ENCODE peak calls at places on chromosome 17, in four cellular contexts. B is mesenchymal stem cell, Z is IMR-90, D is H1. V is an unnamed sample.

GRCh38 chr17:49467175-49467574 is 27.9 kb upstream of the NGFR start:
- DNase-seq in B (no peak), Z (no peak), D (no peak), V (no peak)

GRCh38 chr17:75738218-75738802 is 17.1 kb downstream of the ITGB4 start:
- DNase-seq in Z (peak), B (no peak), D (no peak), V (no peak)

GRCh38 chr17:13114601-13115024 is 96.8 kb upstream of the ELAC2 start:
- DNase-seq in D (peak), Z (peak), B (peak), V (peak)

GRCh38 chr17:19263621-19264010 is 26.4 kb downstream of the EPN2 start:
- DNase-seq in Z (peak), D (no peak), B (peak), V (no peak)

GRCh38 chr17:10557422-10557821 is 8.0 kb upstream of the MYH2 start:
- DNase-seq in B (peak), Z (no peak), D (no peak), V (no peak)

GRCh38 chr17:45384047-45384799 is 48.4 kb downstream of the ARHGAP27 start:
- DNase-seq in Z (no peak), D (no peak), B (no peak), V (no peak)

GRCh38 chr17:7004398-7005253 is 7.8 kb upstream of the RNASEK start:
- DNase-seq in B (peak), Z (peak), D (no peak), V (no peak)

GRCh38 chr17:78789149-78789662 is 7.1 kb upstream of the CYTH1 start:
- DNase-seq in D (no peak), Z (no peak), B (no peak), V (no peak)

GRCh38 chr17:62749926-62750325 is 58.2 kb downstream of the MARCHF10 start:
- DNase-seq in B (no peak), Z (no peak), D (no peak), V (no peak)
- H4K91ac ChIP-seq in B (no peak), Z (no peak), D (no peak), V (no peak)

DNA sequence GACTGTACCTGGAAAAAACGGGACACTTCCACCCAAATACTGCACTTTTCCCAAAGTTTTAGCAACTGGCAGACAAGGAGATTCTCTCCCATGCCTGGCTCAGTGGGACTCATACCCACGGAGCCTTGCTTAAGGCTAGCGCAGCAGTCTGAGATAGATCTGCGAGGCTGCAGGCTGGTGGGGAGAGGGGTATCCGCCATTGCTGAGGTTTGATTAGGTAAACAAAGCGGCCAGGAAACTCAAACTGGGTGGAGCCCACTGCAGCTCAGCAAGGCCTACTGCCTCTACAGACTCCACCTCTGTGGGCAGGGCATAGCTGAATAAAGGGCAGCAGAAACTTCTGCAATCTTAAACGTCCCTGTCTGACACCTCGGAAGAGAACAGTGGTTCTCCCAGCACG is 44.8 kb downstream of the UTP18 start:
- DNase-seq in D (no peak), Z (no peak), B (no peak), V (no peak)
- H4K91ac ChIP-seq in D (no peak), Z (no peak), B (no peak), V (no peak)

DNA sequence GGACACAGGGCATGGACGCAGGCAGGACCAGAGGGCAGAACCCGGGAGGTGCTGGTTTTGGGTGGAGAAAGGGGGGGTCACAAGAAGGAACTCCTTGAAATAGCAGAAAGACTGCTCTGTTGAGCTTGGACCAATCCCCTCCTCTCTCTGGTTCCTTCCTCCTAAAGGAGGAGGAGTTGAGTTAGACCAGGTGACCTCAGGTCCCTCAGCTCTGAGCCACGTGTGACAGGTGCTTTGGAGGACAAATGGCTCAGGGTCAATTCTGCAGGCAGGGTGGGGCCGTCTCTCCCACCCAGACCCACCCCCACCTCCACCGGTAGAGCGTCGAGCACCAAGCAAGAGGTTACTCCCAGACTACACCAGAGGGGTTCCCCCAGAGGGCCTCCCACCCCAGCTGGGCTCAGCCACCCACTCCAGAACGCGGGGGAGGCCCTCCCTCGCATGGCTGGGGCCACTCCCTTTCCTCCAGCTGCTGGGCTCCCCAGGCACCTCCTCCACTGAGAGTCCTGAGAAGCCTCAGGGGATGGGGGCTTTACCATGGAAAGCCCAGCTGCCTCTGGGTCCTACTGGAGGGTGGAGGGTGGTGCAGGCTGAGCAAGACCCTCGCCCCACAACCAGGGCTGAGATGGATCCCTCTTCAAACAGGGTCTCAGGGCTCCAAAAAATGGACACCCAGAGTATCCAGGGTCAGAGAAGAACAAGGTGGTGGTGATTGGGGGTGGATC is 7.7 kb downstream of the MYO1C start:
- DNase-seq in Z (no peak), B (peak), D (no peak), V (peak)
- H4K91ac ChIP-seq in Z (peak), B (peak), D (peak), V (no peak)

GRCh38 chr17:18157354-18157985 is 26.2 kb upstream of the ALKBH5 start:
- DNase-seq in B (no peak), Z (no peak), D (no peak), V (no peak)
- H4K91ac ChIP-seq in B (no peak), Z (no peak), D (peak), V (no peak)

GRCh38 chr17:27281438-27281837 is 12.5 kb upstream of the WSB1 start:
- DNase-seq in B (no peak), D (no peak), Z (no peak), V (no peak)
- H4K91ac ChIP-seq in B (no peak), D (no peak), Z (no peak), V (no peak)

GRCh38 chr17:17254026-17254425 is 17.1 kb upstream of the FLCN start:
- DNase-seq in Z (peak), D (no peak), B (no peak), V (no peak)
- H4K91ac ChIP-seq in Z (no peak), D (no peak), B (no peak), V (no peak)

GRCh38 chr17:17780941-17781590 is 55.7 kb downstream of the SREBF1 start:
- DNase-seq in Z (peak), D (peak), B (peak), V (peak)
- H4K91ac ChIP-seq in Z (no peak), D (no peak), B (no peak), V (no peak)